ENCODE peak calls at places on chromosomes 1 and 21, in eight cellular contexts. V is BJ; O is M059J; S is left ventricle myocardium superior; X is activated CD8-positive, alpha-beta memory T cell treated with anti-CD3 and anti-CD28 coated beads for 1 hour; T is T-helper 9 cell; J is foreskin fibroblast; H is amniotic stem cell. E is an unnamed sample.

GRCh38 chr1:242205622-242206489 is 207.0 kb upstream of the MAP1LC3C start:
- DNase-seq in V (no peak), O (no peak), S (no peak), X (no peak), T (no peak), J (peak), H (no peak), E (no peak)

GRCh38 chr21:29056538-29057050 is 16.9 kb downstream of the CCT8 start:
- DNase-seq in V (no peak), O (no peak), S (no peak), X (no peak), T (no peak), J (no peak), H (no peak), E (no peak)

GRCh38 chr1:242873661-242874060 is 349.2 kb upstream of the PLD5 start:
- DNase-seq in V (no peak), O (no peak), S (no peak), X (no peak), T (no peak), J (no peak), H (no peak), E (no peak)

GRCh38 chr1:61504840-61505239 is 220.1 kb downstream of the TM2D1 start:
- DNase-seq in V (no peak), O (peak), S (no peak), X (no peak), T (no peak), J (peak), H (no peak), E (no peak)

GRCh38 chr1:24967555-24967954 is 37.5 kb upstream of the RUNX3 start:
- DNase-seq in V (no peak), O (no peak), S (no peak), X (no peak), T (no peak), J (no peak), H (no peak), E (no peak)

GRCh38 chr1:204362984-204363334 is 3.2 kb upstream of the PLEKHA6 start:
- DNase-seq in V (no peak), O (no peak), S (no peak), X (no peak), T (no peak), J (no peak), H (no peak), E (no peak)

GRCh38 chr1:158149175-158149574 is 31.5 kb upstream of the CD1D start:
- DNase-seq in V (no peak), O (no peak), S (peak), X (no peak), T (no peak), J (no peak), H (no peak), E (no peak)

GRCh38 chr1:233569636-233570035 is 44.3 kb upstream of the KCNK1 start:
- DNase-seq in V (no peak), O (peak), S (no peak), X (no peak), T (no peak), J (peak), H (no peak), E (no peak)

GRCh38 chr1:87155648-87156047 is 173.0 kb upstream of the LMO4 start:
- DNase-seq in V (no peak), O (no peak), S (peak), X (no peak), T (no peak), J (no peak), H (no peak), E (no peak)

GRCh38 chr21:37483776-37484175 is 117.2 kb downstream of the DYRK1A start:
- DNase-seq in V (no peak), O (no peak), S (no peak), X (no peak), T (no peak), J (no peak), H (no peak), E (no peak)

E was measured in coronary artery.